ENCODE peak calls at places on chromosomes 16 and 17, in five cellular contexts. M, E, K, C and V are unnamed samples.

GRCh38 chr17:20611314-20611713 is 31.8 kb downstream of the CDRT15L2 start:
- DNase-seq in M (no peak), E (no peak), K (no peak), C (no peak), V (no peak)

GRCh38 chr17:9676742-9677387 is 31.5 kb downstream of the USP43 start:
- DNase-seq in M (peak; percentile 91), E (peak; percentile 12), K (no peak), C (no peak), V (no peak)

GRCh38 chr16:85554114-85554790 is 58.9 kb upstream of the GSE1 start:
- DNase-seq in M (peak; percentile 80), E (peak; percentile 80), K (peak; percentile 88), C (peak; percentile 65), V (no peak)

GRCh38 chr17:42460371-42460770 is 1.7 kb downstream of the ATP6V0A1 start:
- DNase-seq in M (no peak), E (no peak), K (no peak), C (no peak), V (no peak)

GRCh38 chr17:4533522-4534502 is 21.4 kb downstream of the MYBBP1A start:
- DNase-seq in M (no peak), E (no peak), K (no peak), C (no peak), V (no peak)

GRCh38 chr17:73030995-73031394 is 61.5 kb downstream of the SLC39A11 start:
- DNase-seq in M (no peak), E (no peak), K (peak; percentile 18), C (no peak), V (no peak)

GRCh38 chr17:19347323-19348080 is 15.0 kb downstream of the B9D1 start:
- DNase-seq in M (no peak), E (no peak), K (peak; percentile 65), C (no peak), V (no peak)

GRCh38 chr17:19239544-19239943 is 2.4 kb downstream of the EPN2 start:
- DNase-seq in M (no peak), E (no peak), K (peak; percentile 75), C (no peak), V (no peak)

GRCh38 chr16:29664133-29664912 is 1.3 kb downstream of the SPN start:
- DNase-seq in M (no peak), E (no peak), K (no peak), C (no peak), V (no peak)

GRCh38 chr16:22219389-22220075 is 13.5 kb downstream of the EEF2K start:
- DNase-seq in M (no peak), E (no peak), K (no peak), C (no peak), V (no peak)

GRCh38 chr17:17381438-17382059 is 78.4 kb downstream of the NT5M start:
- DNase-seq in M (no peak), E (no peak), K (no peak), C (no peak), V (no peak)

GRCh38 chr17:81735181-81736102 is 23.4 kb downstream of the SLC25A10 start:
- DNase-seq in M (no peak), E (peak; percentile 33), K (peak; percentile 65), C (no peak), V (no peak)

GRCh38 chr16:80303691-80304090 is 237.1 kb upstream of the DYNLRB2 start:
- DNase-seq in M (no peak), E (no peak), K (no peak), C (no peak), V (no peak)

GRCh38 chr17:63474174-63474913 is 2.5 kb upstream of the ACE start:
- DNase-seq in M (no peak), E (no peak), K (no peak), C (no peak), V (no peak)

GRCh38 chr17:32258383-32259121 is 7.1 kb upstream of the RHBDL3 start:
- DNase-seq in M (no peak), E (no peak), K (no peak), C (no peak), V (no peak)

GRCh38 chr16:71205482-71206131 is 24.9 kb downstream of the HYDIN start:
- DNase-seq in M (no peak), E (no peak), K (no peak), C (no peak), V (no peak)

GRCh38 chr16:75038036-75038959 is 39.5 kb downstream of the ZNRF1 start:
- DNase-seq in M (no peak), E (peak; percentile 68), K (no peak), C (no peak), V (no peak)

GRCh38 chr17:80192268-80192667 is 22.4 kb downstream of the CARD14 start:
- DNase-seq in M (no peak), E (no peak), K (no peak), C (no peak), V (no peak)

GRCh38 chr17:55451203-55451641 is 29.6 kb upstream of the MMD start:
- DNase-seq in M (no peak), E (peak; percentile 69), K (no peak), C (no peak), V (no peak)

GRCh38 chr17:12201294-12201693 is 180.6 kb downstream of the MAP2K4 start:
- DNase-seq in M (no peak), E (no peak), K (peak; percentile 78), C (no peak), V (no peak)

GRCh38 chr17:17682737-17683675 is 1.7 kb downstream of the RAI1 start:
- DNase-seq in M (no peak), E (peak; percentile 91), K (peak; percentile 88), C (peak; percentile 49), V (no peak)

GRCh38 chr16:15879255-15879804 is 9.1 kb downstream of the CEP20 start:
- DNase-seq in M (no peak), E (peak; percentile 96), K (no peak), C (no peak), V (no peak)

GRCh38 chr17:81365601-81366585 is 29.4 kb upstream of the BAHCC1 start:
- DNase-seq in M (peak; percentile 89), E (peak; percentile 81), K (peak; percentile 92), C (no peak), V (no peak)

GRCh38 chr17:65277576-65277975 is 140.4 kb downstream of the RGS9 start:
- DNase-seq in M (no peak), E (peak; percentile 13), K (no peak), C (no peak), V (no peak)